ENCODE peak calls at places on chromosomes 2 and 18, in seven cellular contexts. S is COR-L47, I is Caco-2, G is NCI-H1092 treated with DMSO at 0.1 percent for 48 hours, A is lower lobe of right lung, B is NT2/D1, K is fibroblast of the conjunctiva. E is an unnamed sample.
A peak's percentile ranks its signal among the peaks of the same experiment; 100 is the strongest.

GRCh38 chr18:59454909-59455727 is 96.1 kb upstream of the LMAN1 start:
- DNase-seq in A (no peak), K (no peak), I (peak; percentile 33), G (no peak), B (no peak), S (no peak), E (no peak)

GRCh38 chr2:182503886-182504285 is 77.0 kb upstream of the PDE1A start:
- DNase-seq in S (no peak), A (no peak), K (no peak), I (no peak), B (no peak), G (no peak), E (no peak)

GRCh38 chr18:42268793-42269192 is 313.8 kb downstream of the PIK3C3 start:
- DNase-seq in I (no peak), A (no peak), K (no peak), B (no peak), G (no peak), S (no peak), E (no peak)

GRCh38 chr2:216052420-216052819 is 29.2 kb downstream of the PECR start:
- DNase-seq in S (no peak), A (no peak), K (no peak), B (no peak), I (no peak), G (no peak), E (no peak)

GRCh38 chr2:171226471-171226870 is 65.8 kb upstream of the TLK1 start:
- DNase-seq in K (no peak), G (no peak), S (no peak), A (no peak), I (no peak), B (no peak), E (no peak)

GRCh38 chr2:119786312-119786711 is 26.6 kb downstream of the PTPN4 start:
- DNase-seq in S (no peak), I (no peak), G (no peak), B (no peak), A (no peak), K (no peak), E (no peak)

GRCh38 chr18:31498450-31499156 is 626 bp downstream of the DSG2 start:
- DNase-seq in G (no peak), K (no peak), I (no peak), S (no peak), A (no peak), B (no peak), E (no peak)

GRCh38 chr2:135685361-135685760 is 56.3 kb upstream of the UBXN4 start:
- DNase-seq in I (no peak), G (no peak), S (no peak), K (no peak), B (no peak), A (no peak), E (no peak)

GRCh38 chr18:903703-904102 is 968 bp upstream of the ADCYAP1 start:
- DNase-seq in I (peak; percentile 51), A (peak; percentile 57), S (no peak), K (no peak), B (no peak), G (no peak), E (peak; percentile 40)

GRCh38 chr2:127095784-127096183 is 11.2 kb downstream of the BIN1 start:
- DNase-seq in G (no peak), B (no peak), A (peak; percentile 11), S (no peak), I (no peak), K (no peak), E (no peak)

GRCh38 chr2:88053301-88053700 is 2.3 kb downstream of the KRCC1 start:
- DNase-seq in I (no peak), B (no peak), A (no peak), S (no peak), G (no peak), K (peak; percentile 52), E (no peak)

GRCh38 chr2:17780546-17780945 is 26.6 kb downstream of the GEN1 start:
- DNase-seq in S (no peak), A (no peak), K (no peak), G (no peak), B (no peak), I (no peak), E (no peak)

GRCh38 chr2:43616967-43617366 is 20.1 kb upstream of the PLEKHH2 start:
- DNase-seq in S (no peak), I (no peak), B (no peak), A (no peak), K (no peak), G (no peak), E (no peak)

GRCh38 chr2:45570671-45571334 is 40.3 kb downstream of the SRBD1 start:
- DNase-seq in G (no peak), S (no peak), I (no peak), A (no peak), B (peak; percentile 28), K (no peak), E (no peak)

GRCh38 chr2:45391866-45392265 is 219.2 kb downstream of the SRBD1 start:
- DNase-seq in S (no peak), A (no peak), I (no peak), B (no peak), G (no peak), K (no peak), E (no peak)

GRCh38 chr2:190717764-190718651 is 69.1 kb downstream of the NAB1 start:
- DNase-seq in S (peak; percentile 38), I (no peak), A (no peak), B (no peak), K (no peak), G (peak; percentile 71), E (no peak)

GRCh38 chr18:77042583-77042982 is 90.0 kb downstream of the MBP start:
- DNase-seq in S (no peak), I (no peak), B (no peak), A (no peak), G (no peak), K (no peak), E (no peak)